ENCODE peak calls at places on chromosome 19, in four cellular contexts. One of them, this sample, is unnamed.

GRCh38 chr19:7527516-7528191 is 5.2 kb downstream of the MCOLN1 start:
- DNase-seq in nucleus accumbens: no peak
- DNase-seq in cerebellar nuclear complex: no peak
- DNase-seq in hypothalamus: no peak
- DNase-seq in this sample: no peak

GRCh38 chr19:23283925-23284324 is 33.7 kb upstream of the ZNF724 start:
- DNase-seq in nucleus accumbens: no peak
- DNase-seq in cerebellar nuclear complex: no peak
- DNase-seq in hypothalamus: no peak
- DNase-seq in this sample: peak

GRCh38 chr19:2887391-2887914 is 13.3 kb upstream of the ZNF57 start:
- DNase-seq in nucleus accumbens: no peak
- DNase-seq in cerebellar nuclear complex: peak
- DNase-seq in hypothalamus: no peak
- DNase-seq in this sample: peak

GRCh38 chr19:1237754-1238372 is at the start of gene CBARP:
- DNase-seq in nucleus accumbens: no peak
- DNase-seq in cerebellar nuclear complex: no peak
- DNase-seq in hypothalamus: peak
- DNase-seq in this sample: no peak

GRCh38 chr19:9445037-9445436 is 9.7 kb upstream of the ZNF266 start:
- DNase-seq in nucleus accumbens: no peak
- DNase-seq in cerebellar nuclear complex: no peak
- DNase-seq in hypothalamus: no peak
- DNase-seq in this sample: no peak

GRCh38 chr19:50551713-50552187 is 16.5 kb downstream of the LRRC4B start:
- DNase-seq in nucleus accumbens: peak
- DNase-seq in cerebellar nuclear complex: peak
- DNase-seq in hypothalamus: peak
- DNase-seq in this sample: no peak

GRCh38 chr19:18223860-18224524 is 2.2 kb downstream of the PDE4C start:
- DNase-seq in nucleus accumbens: peak
- DNase-seq in cerebellar nuclear complex: no peak
- DNase-seq in hypothalamus: no peak
- DNase-seq in this sample: no peak

GRCh38 chr19:16829822-16830289 is 658 bp downstream of the SIN3B start:
- DNase-seq in nucleus accumbens: no peak
- DNase-seq in cerebellar nuclear complex: no peak
- DNase-seq in hypothalamus: no peak
- DNase-seq in this sample: no peak

GRCh38 chr19:53808710-53809125 is 15.4 kb downstream of the NLRP12 start:
- DNase-seq in nucleus accumbens: no peak
- DNase-seq in cerebellar nuclear complex: no peak
- DNase-seq in hypothalamus: no peak
- DNase-seq in this sample: no peak